ENCODE peak calls at places on chromosomes 6 and 20, in seven cellular contexts. U is hepatocyte, D is tibial artery, Y is foreskin fibroblast, R is fibroblast of lung, K is fibroblast of the aortic adventitia, W is mucosa of descending colon. G is an unnamed sample.

GRCh38 chr20:15005300-15005986 is 668.0 kb upstream of the FLRT3 start:
- DNase-seq in U (peak), D (no peak), Y (no peak), R (peak), K (no peak), W (no peak), G (no peak)

GRCh38 chr20:44310664-44311639 is at the start of gene FITM2:
- DNase-seq in U (peak), D (peak), Y (peak), R (peak), K (peak), W (peak), G (peak)

GRCh38 chr20:25503946-25504345 is 81.4 kb downstream of the NINL start:
- DNase-seq in U (no peak), D (no peak), Y (no peak), R (no peak), K (no peak), W (no peak), G (no peak)

GRCh38 chr20:60008130-60008808 is 50.0 kb downstream of the CDH26 start:
- DNase-seq in U (no peak), D (no peak), Y (no peak), R (no peak), K (no peak), W (no peak), G (no peak)

GRCh38 chr20:36847009-36847709 is 28.8 kb upstream of the TLDC2 start:
- DNase-seq in U (peak), D (peak), Y (peak), R (peak), K (peak), W (no peak), G (no peak)

GRCh38 chr6:143333749-143334520 is 116.6 kb downstream of the ADAT2 start:
- DNase-seq in U (no peak), D (no peak), Y (no peak), R (no peak), K (no peak), W (no peak), G (no peak)

GRCh38 chr6:112408522-112408921 is 61.4 kb downstream of the RFPL4B start:
- DNase-seq in U (no peak), D (no peak), Y (no peak), R (no peak), K (no peak), W (no peak), G (no peak)

GRCh38 chr6:7146079-7146828 is 38.5 kb downstream of the RREB1 start:
- DNase-seq in U (peak), D (peak), Y (peak), R (peak), K (peak), W (peak), G (no peak)

GRCh38 chr20:5549200-5549599 is 201.0 kb upstream of the SHLD1 start:
- DNase-seq in U (no peak), D (no peak), Y (no peak), R (no peak), K (no peak), W (no peak), G (no peak)

GRCh38 chr6:125163811-125164210 is 10.2 kb downstream of the TPD52L1 start:
- DNase-seq in U (no peak), D (no peak), Y (no peak), R (no peak), K (peak), W (no peak), G (no peak)

GRCh38 chr6:11851405-11851804 is 72.8 kb upstream of the ADTRP start:
- DNase-seq in U (no peak), D (no peak), Y (peak), R (peak), K (peak), W (no peak), G (no peak)

GRCh38 chr20:62706857-62707256 is 1.8 kb upstream of the NTSR1 start:
- DNase-seq in U (no peak), D (no peak), Y (no peak), R (no peak), K (no peak), W (no peak), G (no peak)

GRCh38 chr6:38284772-38285406 is 354.8 kb downstream of the BTBD9 start:
- DNase-seq in U (peak), D (no peak), Y (no peak), R (no peak), K (no peak), W (no peak), G (no peak)

GRCh38 chr6:21371676-21372161 is 221.8 kb upstream of the SOX4 start:
- DNase-seq in U (peak), D (no peak), Y (peak), R (peak), K (peak), W (no peak), G (no peak)

GRCh38 chr6:137827977-137828815 is 38.9 kb upstream of the TNFAIP3 start:
- DNase-seq in U (no peak), D (no peak), Y (no peak), R (no peak), K (no peak), W (no peak), G (no peak)

GRCh38 chr6:132414761-132415160 is 13.5 kb upstream of the MOXD1 start:
- DNase-seq in U (no peak), D (no peak), Y (peak), R (no peak), K (no peak), W (no peak), G (no peak)

GRCh38 chr20:23188377-23189169 is 102.4 kb upstream of the CD93 start:
- DNase-seq in U (no peak), D (no peak), Y (no peak), R (no peak), K (no peak), W (no peak), G (no peak)

GRCh38 chr20:23192469-23192868 is 106.3 kb upstream of the CD93 start:
- DNase-seq in U (no peak), D (no peak), Y (no peak), R (no peak), K (no peak), W (no peak), G (no peak)

GRCh38 chr20:23189854-23190253 is 103.7 kb upstream of the CD93 start:
- DNase-seq in U (no peak), D (no peak), Y (no peak), R (no peak), K (no peak), W (no peak), G (no peak)

GRCh38 chr20:23189341-23189740 is 103.2 kb upstream of the CD93 start:
- DNase-seq in U (no peak), D (no peak), Y (no peak), R (no peak), K (no peak), W (no peak), G (no peak)

GRCh38 chr20:23190557-23190956 is 104.4 kb upstream of the CD93 start:
- DNase-seq in U (no peak), D (no peak), Y (no peak), R (peak), K (no peak), W (no peak), G (no peak)
- TF ChIP-seq CTCF in U (no peak), D (no peak), Y (no peak), R (no peak), K (no peak), W (no peak), G (no peak)

DNA sequence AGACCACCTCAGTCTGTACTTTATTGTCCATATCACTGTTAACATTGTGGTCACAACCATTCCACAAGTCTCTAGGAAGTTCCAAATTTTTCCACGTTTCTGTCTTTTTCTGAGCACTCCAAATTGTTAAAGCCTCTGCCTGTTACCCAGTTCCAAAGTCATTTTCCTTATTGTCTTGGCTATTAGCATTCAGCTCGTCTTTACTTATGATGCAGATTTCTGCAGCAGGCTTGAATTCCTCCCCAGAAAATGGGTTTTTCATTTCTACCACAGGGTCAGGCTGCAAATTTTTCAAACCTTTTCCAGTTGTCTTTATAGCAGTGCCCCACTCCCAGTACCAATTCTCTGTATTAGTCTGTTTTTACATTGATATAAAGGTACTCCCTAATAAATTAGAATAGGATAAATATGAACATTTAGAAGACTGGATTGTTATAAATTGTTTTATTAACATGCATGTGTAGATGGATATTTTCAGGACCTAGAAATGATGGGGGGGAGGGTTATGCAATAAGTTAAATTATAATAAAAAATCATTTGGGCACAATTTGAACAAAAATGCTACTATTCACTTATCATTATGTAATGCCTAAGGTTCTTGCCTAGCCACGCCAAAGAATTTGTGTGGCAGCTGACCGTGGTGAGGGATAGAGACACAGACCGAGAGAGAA is 595.3 kb upstream of the ADGRB3 start:
- DNase-seq in U (no peak), D (no peak), Y (no peak), R (no peak), K (no peak), W (no peak), G (no peak)
- TF ChIP-seq CTCF in U (no peak), D (no peak), Y (no peak), R (no peak), K (no peak), W (no peak), G (no peak)

DNA sequence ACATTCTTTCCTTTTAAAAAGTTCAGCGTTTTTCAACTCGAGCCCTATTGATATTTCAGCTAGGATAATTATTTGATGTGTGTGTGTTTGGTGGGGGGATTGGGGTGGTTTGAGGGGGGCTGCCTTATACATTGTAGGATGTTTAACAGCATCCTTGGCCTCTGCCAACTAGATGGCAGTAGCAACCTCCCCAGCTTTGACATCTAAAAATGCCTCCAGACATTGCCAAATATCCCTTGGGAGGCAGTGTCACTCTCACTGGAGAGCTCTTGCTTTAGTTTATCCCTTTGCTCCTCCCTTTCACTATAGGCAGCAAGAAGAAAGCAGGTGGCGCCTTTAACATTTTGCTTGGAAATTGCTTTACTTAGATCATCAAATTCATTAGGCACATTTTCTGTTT is 14.6 kb upstream of the TP53TG5 start:
- DNase-seq in U (no peak), D (no peak), Y (peak), R (no peak), K (no peak), W (no peak), G (no peak)
- TF ChIP-seq CTCF in U (no peak), D (peak), Y (no peak), R (no peak), K (no peak), W (no peak), G (no peak)

GRCh38 chr20:38649275-38649891 is 47.8 kb downstream of the ARHGAP40 start:
- DNase-seq in U (peak), D (no peak), Y (peak), R (peak), K (peak), W (no peak), G (peak)
- TF ChIP-seq CTCF in U (peak), D (no peak), Y (peak), R (peak), K (peak), W (no peak), G (peak)

GRCh38 chr6:30819287-30819917 is 64.9 kb upstream of the DDR1 start:
- DNase-seq in U (no peak), D (no peak), Y (peak), R (peak), K (peak), W (no peak), G (no peak)

GRCh38 chr6:30818426-30818841 is 65.9 kb upstream of the DDR1 start:
- DNase-seq in U (peak), D (no peak), Y (peak), R (peak), K (peak), W (no peak), G (no peak)

GRCh38 chr6:30824698-30825097 is 59.6 kb upstream of the DDR1 start:
- DNase-seq in U (no peak), D (no peak), Y (no peak), R (no peak), K (no peak), W (peak), G (no peak)

GRCh38 chr6:30820196-30820595 is 64.1 kb upstream of the DDR1 start:
- DNase-seq in U (peak), D (peak), Y (peak), R (peak), K (peak), W (peak), G (no peak)

GRCh38 chr6:30821862-30822784 is 62.2 kb upstream of the DDR1 start:
- DNase-seq in U (peak), D (no peak), Y (peak), R (peak), K (peak), W (no peak), G (peak)
- TF ChIP-seq CTCF in U (peak), D (peak), Y (peak), R (peak), K (peak), W (no peak), G (peak)

DNA sequence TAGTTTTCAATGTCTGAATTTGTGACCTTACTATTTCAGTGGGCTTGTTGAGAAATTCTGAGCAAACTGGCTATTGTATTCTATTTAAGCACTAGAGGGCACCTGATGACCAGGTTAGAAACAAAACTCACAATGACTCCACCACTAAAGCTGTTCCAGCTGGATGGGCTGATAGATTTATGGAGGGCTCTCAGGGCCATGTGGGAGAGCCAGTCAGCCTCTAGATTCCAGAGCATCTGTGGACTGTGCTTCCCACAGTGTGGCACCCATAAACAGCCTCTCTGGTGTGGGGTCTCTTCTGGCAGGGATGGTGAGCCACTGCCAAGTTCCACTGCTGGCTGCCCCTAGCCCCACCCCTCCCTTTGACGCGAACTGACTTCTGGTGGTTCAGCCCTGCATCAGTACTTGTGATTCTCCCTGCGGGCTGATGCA is 29.2 kb downstream of the C6orf58 start:
- DNase-seq in U (peak), D (no peak), Y (peak), R (peak), K (peak), W (no peak), G (peak)
- TF ChIP-seq CTCF in U (peak), D (no peak), Y (peak), R (peak), K (peak), W (no peak), G (no peak)

GRCh38 chr6:108650325-108650724 is 89.6 kb downstream of the FOXO3 start:
- DNase-seq in U (no peak), D (no peak), Y (peak), R (no peak), K (no peak), W (no peak), G (no peak)

GRCh38 chr6:108652375-108652774 is 91.7 kb downstream of the FOXO3 start:
- DNase-seq in U (no peak), D (no peak), Y (no peak), R (no peak), K (no peak), W (no peak), G (no peak)

GRCh38 chr6:108651287-108651686 is 90.6 kb downstream of the FOXO3 start:
- DNase-seq in U (peak), D (no peak), Y (no peak), R (no peak), K (no peak), W (no peak), G (no peak)

GRCh38 chr6:108650781-108651180 is 90.1 kb downstream of the FOXO3 start:
- DNase-seq in U (no peak), D (no peak), Y (peak), R (peak), K (peak), W (no peak), G (no peak)

DNA sequence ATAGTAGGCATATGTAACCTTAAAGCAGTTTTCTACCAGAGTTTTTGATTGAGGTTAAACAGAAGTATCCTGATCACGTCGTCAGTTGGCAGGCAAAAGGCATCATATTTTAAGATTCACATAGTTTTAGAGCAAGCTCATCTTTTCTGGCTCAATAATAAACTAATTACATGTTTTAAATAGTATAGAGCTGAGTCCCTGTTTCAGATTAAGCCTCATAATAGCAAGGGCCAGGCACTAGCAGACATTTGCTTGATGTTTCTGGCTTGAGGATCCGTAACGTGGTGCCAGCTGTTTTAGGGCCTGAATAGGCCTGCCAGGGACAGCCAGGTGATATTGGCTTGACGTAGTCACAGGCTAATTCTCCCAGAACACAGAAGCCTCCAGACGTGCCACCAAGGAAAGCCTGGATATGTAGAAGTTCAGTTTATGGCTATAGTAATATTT is 91.1 kb downstream of the FOXO3 start:
- DNase-seq in U (no peak), D (peak), Y (peak), R (peak), K (peak), W (no peak), G (no peak)
- TF ChIP-seq CTCF in U (no peak), D (no peak), Y (no peak), R (no peak), K (no peak), W (no peak), G (no peak)